ENCODE peak calls at places on chromosomes 6 and 20, in ten cellular contexts. N, F, O, K, Q, P, J, D, I and V are unnamed samples.

GRCh38 chr6:39891353-39891752 is 42.9 kb downstream of the MOCS1 start:
- DNase-seq in Q (no peak), F (no peak), P (no peak), D (no peak), K (no peak), N (no peak), J (no peak), O (no peak), I (no peak), V (no peak)

GRCh38 chr6:6003334-6004146 is 3.2 kb downstream of the NRN1 start:
- DNase-seq in O (no peak), J (no peak), D (peak; percentile 63), Q (no peak), F (no peak), P (no peak), I (no peak), K (no peak), N (peak; percentile 58), V (no peak)

GRCh38 chr20:34921436-34921835 is 34.2 kb downstream of the GSS start:
- DNase-seq in O (no peak), Q (no peak), F (no peak), D (no peak), J (no peak), N (no peak), I (no peak), P (no peak), K (no peak), V (no peak)

GRCh38 chr20:62792940-62793756 is 3.1 kb upstream of the MRGBP start:
- DNase-seq in K (no peak), O (no peak), D (no peak), I (no peak), P (no peak), N (no peak), F (no peak), Q (no peak), J (no peak), V (no peak)

GRCh38 chr6:115899883-115900282 is 160.8 kb downstream of the FRK start:
- DNase-seq in D (no peak), F (no peak), O (no peak), P (no peak), I (no peak), N (no peak), K (no peak), Q (no peak), J (no peak), V (no peak)

GRCh38 chr6:147222160-147222838 is 18.1 kb downstream of the STXBP5 start:
- DNase-seq in K (no peak), Q (no peak), N (no peak), P (no peak), F (no peak), J (no peak), O (no peak), I (peak; percentile 8), D (no peak), V (peak; percentile 43)

GRCh38 chr6:13487122-13488014 is at the start of gene GFOD1:
- DNase-seq in O (peak; percentile 84), P (peak; percentile 83), J (peak; percentile 53), F (peak; percentile 92), Q (peak; percentile 81), D (peak; percentile 92), K (peak; percentile 92), N (peak; percentile 91), I (peak; percentile 90), V (peak; percentile 76)

GRCh38 chr6:140073456-140073855 is 699.0 kb upstream of the CITED2 start:
- DNase-seq in N (no peak), P (no peak), K (no peak), F (no peak), D (no peak), O (no peak), I (no peak), J (no peak), Q (no peak), V (peak; percentile 26)

GRCh38 chr6:42338573-42339218 is 113.0 kb downstream of the TRERF1 start:
- DNase-seq in Q (no peak), K (no peak), N (no peak), O (no peak), P (no peak), D (no peak), I (peak; percentile 95), F (no peak), J (no peak), V (peak; percentile 99)

GRCh38 chr20:30168025-30168799 is 1089.3 kb upstream of the DEFB115 start:
- DNase-seq in K (no peak), Q (no peak), N (no peak), F (no peak), O (peak; percentile 16), J (no peak), P (no peak), D (peak; percentile 45), I (no peak), V (no peak)

GRCh38 chr20:64180673-64181072 is 16.4 kb downstream of the MYT1 start:
- DNase-seq in Q (no peak), K (no peak), N (no peak), J (no peak), P (no peak), I (no peak), F (no peak), D (peak; percentile 3), O (no peak), V (no peak)

GRCh38 chr6:39260451-39260850 is 31.2 kb upstream of the KCNK5 start:
- DNase-seq in F (no peak), P (no peak), D (no peak), N (no peak), Q (no peak), O (no peak), K (no peak), I (no peak), J (no peak), V (no peak)

GRCh38 chr20:25285091-25285647 is 37.3 kb downstream of the PYGB start:
- DNase-seq in N (peak; percentile 27), P (no peak), K (peak; percentile 4), D (peak; percentile 38), J (no peak), I (no peak), F (peak; percentile 48), Q (peak; percentile 43), O (peak; percentile 10), V (no peak)

GRCh38 chr6:55379486-55379885 is 52.2 kb downstream of the GFRAL start:
- DNase-seq in O (no peak), N (no peak), P (no peak), I (no peak), F (no peak), Q (no peak), D (no peak), J (no peak), K (no peak), V (no peak)

DNA sequence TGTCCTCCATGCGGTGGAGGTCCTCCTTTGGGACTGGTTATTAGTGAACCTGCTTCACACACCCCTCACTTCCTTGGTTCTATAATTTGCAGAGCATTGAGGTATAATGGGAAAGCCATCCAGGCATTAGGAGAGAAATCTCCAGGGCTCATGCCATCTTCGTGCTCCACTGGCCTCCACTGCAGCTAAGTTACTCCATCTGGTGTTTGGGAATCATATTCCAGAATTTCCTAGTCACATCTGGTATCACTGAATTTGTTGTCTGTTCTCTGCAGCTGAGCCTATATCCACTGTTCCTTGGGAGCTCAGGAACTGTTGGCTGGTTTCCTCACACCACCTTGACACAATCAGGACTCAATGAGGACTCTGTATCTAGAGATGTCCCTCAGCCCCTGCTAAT is 173.0 kb upstream of the TSHZ2 start:
- DNase-seq in F (no peak), N (no peak), Q (no peak), D (no peak), K (no peak), O (no peak), P (no peak), J (no peak), I (no peak), V (no peak)
- TF ChIP-seq CTCF in F (no peak), N (no peak), Q (no peak), D (no peak), K (no peak), O (no peak), P (no peak), J (no peak), I (no peak), V (no peak)

GRCh38 chr6:8499540-8499939 is 64.2 kb upstream of the SLC35B3 start:
- DNase-seq in F (no peak), N (no peak), J (no peak), I (no peak), P (no peak), O (no peak), D (no peak), K (no peak), Q (no peak), V (no peak)
- TF ChIP-seq CTCF in F (no peak), N (no peak), J (peak; percentile 36), I (peak; percentile 60), P (no peak), O (peak; percentile 33), D (peak; percentile 24), K (peak; percentile 52), Q (no peak), V (peak; percentile 52)

DNA sequence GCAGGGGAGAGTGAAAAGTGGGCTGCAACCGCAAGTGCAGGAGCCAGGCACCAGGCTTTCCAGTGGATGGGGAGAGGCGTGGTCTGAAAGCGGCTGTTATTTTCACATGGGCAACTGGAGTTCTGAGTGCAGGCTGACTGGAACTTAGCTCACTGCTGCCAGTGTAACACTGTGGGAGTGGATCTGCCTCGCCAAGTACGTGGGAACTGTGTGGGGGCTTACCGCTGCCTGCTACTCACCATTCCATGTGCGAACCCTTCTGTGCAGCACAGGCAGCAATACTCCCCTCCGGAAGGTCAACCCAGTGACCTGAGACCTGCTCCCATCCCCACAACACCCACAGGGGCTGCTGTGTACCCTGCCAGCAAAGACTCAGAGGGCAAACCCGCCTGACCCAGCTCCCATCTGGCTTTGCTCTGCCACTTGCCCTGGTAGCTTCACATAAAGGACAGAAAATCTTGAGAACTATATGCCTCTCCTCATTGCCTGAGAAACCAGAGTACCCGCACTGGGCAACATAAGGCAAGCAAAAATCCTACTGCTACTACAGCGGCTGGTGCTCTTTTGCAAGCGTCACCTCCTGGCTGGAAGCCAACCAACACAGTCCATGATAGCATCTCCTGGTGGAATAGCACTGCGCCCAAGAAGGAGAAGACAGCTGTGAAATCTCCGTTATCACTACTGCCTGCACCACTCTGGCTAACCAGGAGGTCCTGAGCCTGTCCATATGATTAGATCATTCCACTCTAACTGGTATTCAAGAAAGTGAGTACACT is 54.4 kb upstream of the SIRPG start:
- DNase-seq in J (no peak), F (peak; percentile 46), Q (no peak), K (no peak), N (no peak), P (no peak), O (no peak), I (no peak), D (no peak), V (no peak)
- TF ChIP-seq CTCF in J (no peak), F (no peak), Q (no peak), K (no peak), N (no peak), P (no peak), O (no peak), I (no peak), D (no peak), V (no peak)

DNA sequence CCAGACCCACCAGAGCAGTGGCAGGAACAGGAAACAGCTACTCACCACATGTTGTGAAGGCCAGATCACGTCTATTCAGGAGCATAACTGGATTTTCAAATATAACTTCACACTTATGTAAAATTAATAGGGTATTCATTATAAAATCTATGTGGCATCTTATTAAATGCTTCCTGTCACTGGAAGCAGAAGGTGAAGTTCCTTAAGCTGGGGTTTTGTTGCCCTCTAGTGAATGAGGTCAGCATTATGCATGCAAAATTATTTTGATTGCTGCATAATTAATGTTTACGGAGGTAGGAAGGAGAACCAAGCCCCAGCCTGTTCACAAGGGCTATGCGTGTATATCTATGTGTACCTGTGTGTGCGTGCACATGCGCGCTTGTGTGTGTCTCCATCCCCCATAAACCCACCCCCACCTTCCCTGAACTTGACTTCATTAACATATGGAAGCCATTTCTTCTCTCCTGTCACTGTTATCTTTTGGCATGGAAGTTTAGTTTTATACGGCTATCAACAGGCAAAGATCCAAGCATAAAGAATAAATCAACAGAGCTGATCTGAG is 90.3 kb upstream of the CDH4 start:
- DNase-seq in O (no peak), N (no peak), D (no peak), Q (no peak), K (no peak), F (no peak), J (no peak), I (no peak), P (no peak), V (peak; percentile 18)
- TF ChIP-seq CTCF in O (no peak), N (no peak), D (no peak), Q (no peak), K (peak; percentile 21), F (no peak), J (no peak), I (no peak), P (no peak), V (peak; percentile 56)